ENCODE peak calls at places on chromosomes 3 and 15, in ten cellular contexts. U is adrenal gland, N is tibial artery, W is mammary epithelial cell, M is suprapubic skin, X is heart left ventricle, H is RWPE1, C is A549, J is testis, B is left ventricle myocardium inferior. Y is an unnamed sample.

GRCh38 chr3:124422805-124423204 is 307.4 kb upstream of the UMPS start:
- DNase-seq in B (no peak), M (no peak), H (no peak), J (no peak), U (no peak), X (no peak), W (no peak), N (no peak), C (no peak), Y (no peak)

GRCh38 chr15:51870774-51871173 is 41.3 kb downstream of the TMOD3 start:
- DNase-seq in H (no peak), B (no peak), C (no peak), U (no peak), W (no peak), N (no peak), J (no peak), M (no peak), X (no peak), Y (no peak)

GRCh38 chr3:186425788-186426730 is 64.0 kb upstream of the DGKG start:
- DNase-seq in B (no peak), N (no peak), U (no peak), C (peak), H (no peak), X (no peak), J (no peak), W (peak), M (no peak), Y (no peak)

GRCh38 chr3:43016513-43016865 is 37.4 kb downstream of the GASK1A start:
- DNase-seq in M (no peak), X (no peak), J (no peak), B (no peak), U (no peak), W (no peak), H (no peak), N (no peak), C (no peak), Y (no peak)

GRCh38 chr15:84829428-84829827 is 12.3 kb downstream of the ALPK3 start:
- DNase-seq in U (no peak), M (no peak), B (no peak), N (no peak), C (no peak), H (no peak), X (no peak), W (no peak), J (no peak), Y (no peak)

GRCh38 chr3:13044496-13045244 is 28.6 kb downstream of the IQSEC1 start:
- DNase-seq in H (no peak), C (no peak), W (no peak), U (no peak), J (no peak), N (no peak), M (no peak), B (no peak), X (no peak), Y (no peak)

GRCh38 chr15:39919740-39920509 is at the start of gene GPR176:
- DNase-seq in M (peak), B (peak), C (peak), U (peak), N (peak), W (peak), X (peak), H (peak), J (peak), Y (no peak)

GRCh38 chr15:31364301-31365031 is 37.8 kb downstream of the KLF13 start:
- DNase-seq in C (no peak), W (peak), N (peak), H (peak), M (peak), U (no peak), X (no peak), B (peak), J (peak), Y (no peak)

GRCh38 chr3:46972396-46972795 is 4.1 kb downstream of the CCDC12 start:
- DNase-seq in C (no peak), X (no peak), H (no peak), N (no peak), W (no peak), M (no peak), U (no peak), J (no peak), B (no peak), Y (no peak)

GRCh38 chr15:80562846-80563245 is 132.3 kb upstream of the ABHD17C start:
- DNase-seq in J (no peak), N (no peak), U (no peak), X (no peak), B (no peak), C (no peak), W (no peak), H (no peak), M (no peak), Y (no peak)

GRCh38 chr15:101187820-101188516 is 63.9 kb downstream of the CHSY1 start:
- DNase-seq in N (no peak), J (no peak), X (no peak), H (no peak), M (no peak), W (no peak), U (no peak), C (no peak), B (no peak), Y (no peak)

GRCh38 chr15:60764408-60764963 is 285.5 kb upstream of the ICE2 start:
- DNase-seq in H (no peak), B (no peak), J (no peak), C (no peak), X (no peak), M (no peak), N (no peak), U (no peak), W (no peak), Y (no peak)

GRCh38 chr3:103963599-103963998 is 1403.1 kb upstream of the ALCAM start:
- DNase-seq in W (no peak), B (no peak), N (no peak), X (no peak), H (no peak), J (no peak), M (no peak), U (no peak), C (no peak), Y (no peak)

GRCh38 chr3:141333796-141334626 is 34.3 kb upstream of the ZBTB38 start:
- DNase-seq in U (no peak), B (no peak), C (no peak), N (no peak), M (no peak), W (no peak), X (no peak), J (no peak), H (no peak), Y (no peak)
- TF ChIP-seq CTCF in U (no peak), B (no peak), C (no peak), N (no peak), M (no peak), W (no peak), X (no peak), J (no peak), H (no peak), Y (no peak)

GRCh38 chr3:195508185-195508584 is 34.9 kb downstream of the PPP1R2 start:
- DNase-seq in N (no peak), C (no peak), B (no peak), U (no peak), M (no peak), X (no peak), J (no peak), W (no peak), H (no peak), Y (no peak)

GRCh38 chr3:195517030-195517429 is 26.1 kb downstream of the PPP1R2 start:
- DNase-seq in M (no peak), H (no peak), C (no peak), N (no peak), X (no peak), J (no peak), B (no peak), W (no peak), U (no peak), Y (no peak)

GRCh38 chr3:195512798-195513345 is 30.3 kb downstream of the PPP1R2 start:
- DNase-seq in X (no peak), W (no peak), N (no peak), C (no peak), B (no peak), M (no peak), H (no peak), U (no peak), J (no peak), Y (no peak)

DNA sequence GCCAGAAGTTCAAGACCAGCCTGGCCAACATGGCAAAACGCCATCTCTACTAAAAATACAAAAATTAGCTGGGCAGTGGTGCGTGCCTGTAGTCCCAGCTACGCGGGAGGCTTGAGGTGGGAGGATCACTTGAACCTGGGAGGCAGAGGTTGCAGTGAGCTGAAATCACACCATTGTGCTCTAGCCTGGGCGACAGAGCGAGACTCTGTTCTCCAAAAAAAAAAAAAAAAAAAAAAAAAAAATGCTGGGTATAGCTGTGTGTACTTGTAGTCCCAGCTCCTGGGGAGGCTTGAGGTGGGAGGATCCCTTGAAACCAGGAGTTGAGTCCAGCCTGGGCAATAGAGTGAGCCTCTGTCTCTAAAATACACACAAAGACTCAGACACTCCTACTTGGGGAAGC is 32.0 kb downstream of the PPP1R2 start:
- DNase-seq in B (no peak), X (no peak), C (no peak), W (no peak), U (no peak), H (no peak), J (no peak), N (no peak), M (no peak), Y (no peak)
- H3K27ac ChIP-seq in B (no peak), X (no peak), C (no peak), W (no peak), U (no peak), H (no peak), J (no peak), N (no peak), M (no peak), Y (no peak)

GRCh38 chr3:16587047-16587702 is 18.0 kb downstream of the DAZL start:
- DNase-seq in W (no peak), B (no peak), H (no peak), M (no peak), X (no peak), N (no peak), U (no peak), C (no peak), J (no peak), Y (no peak)
- TF ChIP-seq CTCF in W (no peak), B (no peak), H (no peak), M (no peak), X (no peak), N (no peak), U (no peak), C (no peak), J (no peak), Y (no peak)

DNA sequence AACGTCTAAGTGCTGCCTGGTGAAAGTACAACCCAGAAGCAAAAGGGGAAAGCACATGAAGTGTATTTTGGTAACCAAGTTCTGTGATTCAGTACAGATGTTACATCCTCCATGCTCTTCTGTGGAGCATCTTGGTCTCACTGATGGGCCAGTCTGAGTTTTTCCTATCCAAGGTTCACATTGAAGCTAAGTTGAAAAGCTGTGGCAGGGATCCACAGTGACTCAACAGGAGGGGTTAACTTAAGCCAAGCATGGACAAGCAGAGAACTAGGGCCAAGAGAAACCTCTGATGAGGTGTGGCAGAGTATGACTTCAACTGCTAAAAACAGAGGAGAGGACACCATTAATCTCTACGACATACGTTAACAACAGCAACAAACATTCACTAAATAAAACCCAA is 268.2 kb upstream of the UBE2E2 start:
- DNase-seq in U (no peak), W (peak), N (no peak), M (no peak), J (no peak), C (no peak), B (no peak), H (no peak), X (peak), Y (no peak)
- H3K27ac ChIP-seq in U (no peak), W (no peak), N (no peak), M (no peak), J (no peak), C (no peak), B (peak), H (no peak), X (no peak), Y (no peak)

GRCh38 chr15:90892498-90893174 is 8.3 kb downstream of the FES start:
- DNase-seq in U (no peak), C (no peak), N (no peak), H (no peak), B (no peak), W (no peak), M (no peak), J (no peak), X (no peak), Y (no peak)

GRCh38 chr15:90891346-90891949 is 7.1 kb downstream of the FES start:
- DNase-seq in C (no peak), W (no peak), X (no peak), N (no peak), B (no peak), J (no peak), U (no peak), H (no peak), M (no peak), Y (no peak)

GRCh38 chr15:90892023-90892422 is 7.7 kb downstream of the FES start:
- DNase-seq in M (no peak), X (no peak), U (no peak), H (no peak), B (no peak), J (no peak), N (peak), C (no peak), W (no peak), Y (no peak)

GRCh38 chr15:90893175-90894090 is 9.1 kb downstream of the FES start:
- DNase-seq in W (no peak), N (peak), J (no peak), B (no peak), M (no peak), C (peak), X (no peak), U (no peak), H (no peak), Y (no peak)

DNA sequence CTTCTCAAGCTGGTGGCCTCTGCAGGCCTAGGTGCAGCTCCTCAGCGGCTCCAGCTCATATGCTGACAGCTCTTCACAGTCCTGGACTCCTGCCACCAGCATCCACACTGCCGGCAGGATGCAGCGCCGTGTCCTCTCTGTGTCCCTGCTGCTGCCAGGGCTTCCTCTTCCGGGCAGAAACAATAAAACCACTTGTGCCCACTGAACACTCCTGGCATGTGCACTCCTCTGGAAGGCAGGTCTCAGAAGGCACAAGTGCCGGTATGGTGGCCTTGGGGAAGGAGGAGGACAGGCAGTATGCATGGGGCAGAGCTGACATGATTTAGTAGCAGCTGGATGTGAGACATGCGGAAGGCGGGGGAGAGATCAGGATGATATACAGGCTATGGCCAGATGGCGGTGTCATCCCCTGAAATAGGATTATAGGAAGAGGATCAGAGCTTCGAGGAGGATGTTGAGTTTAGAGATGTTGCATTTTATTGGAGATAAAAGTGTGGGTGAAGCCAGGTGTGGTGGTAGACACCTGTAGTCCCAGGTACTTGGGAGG is 7.5 kb upstream of the MAN2A2 start:
- DNase-seq in J (peak), B (no peak), W (no peak), M (no peak), X (no peak), U (peak), H (no peak), N (no peak), C (peak), Y (no peak)
- TF ChIP-seq CTCF in J (no peak), B (no peak), W (no peak), M (no peak), X (no peak), U (peak), H (no peak), N (no peak), C (no peak), Y (no peak)

GRCh38 chr15:71773206-71773859 is 37.0 kb upstream of the NR2E3 start:
- DNase-seq in J (no peak), C (no peak), U (no peak), X (no peak), W (no peak), M (no peak), H (no peak), N (no peak), B (no peak), Y (no peak)

GRCh38 chr15:71776304-71776703 is 34.0 kb upstream of the NR2E3 start:
- DNase-seq in N (no peak), M (no peak), B (no peak), X (no peak), C (no peak), J (no peak), W (no peak), U (no peak), H (no peak), Y (no peak)

GRCh38 chr15:71777216-71777943 is 33.0 kb upstream of the NR2E3 start:
- DNase-seq in H (no peak), B (no peak), C (no peak), U (no peak), N (no peak), W (no peak), J (no peak), M (no peak), X (no peak), Y (no peak)

GRCh38 chr15:71779073-71779797 is 31.1 kb upstream of the NR2E3 start:
- DNase-seq in N (no peak), B (no peak), W (no peak), X (no peak), C (no peak), H (no peak), J (no peak), M (no peak), U (no peak), Y (no peak)

DNA sequence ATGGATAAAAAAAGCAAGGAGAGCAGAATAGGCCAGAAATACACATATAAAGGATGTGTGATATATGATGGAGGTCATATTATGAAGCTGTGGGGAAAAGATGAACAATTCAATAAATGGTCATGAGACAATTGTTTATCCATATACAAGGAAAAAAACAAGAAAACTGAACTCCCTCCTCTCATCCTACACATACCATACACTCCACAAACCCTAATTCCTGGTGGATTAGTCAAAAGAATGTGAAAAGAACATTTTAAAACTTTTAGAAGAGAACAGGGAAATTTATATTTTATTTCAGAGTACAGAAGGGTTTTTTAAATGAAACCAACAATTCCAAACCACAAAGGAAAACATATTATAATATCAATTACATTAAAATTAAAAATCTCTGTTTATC is 34.5 kb upstream of the NR2E3 start:
- DNase-seq in X (no peak), H (no peak), W (no peak), U (no peak), M (no peak), C (no peak), J (no peak), B (no peak), N (no peak), Y (no peak)
- H3K27ac ChIP-seq in X (no peak), H (no peak), W (no peak), U (no peak), M (no peak), C (no peak), J (no peak), B (no peak), N (no peak), Y (no peak)

GRCh38 chr3:152941825-152942224 is 106.9 kb downstream of the P2RY1 start:
- DNase-seq in W (no peak), H (no peak), J (no peak), M (no peak), C (no peak), X (no peak), N (no peak), B (no peak), U (no peak), Y (no peak)

GRCh38 chr3:152942366-152942765 is 107.4 kb downstream of the P2RY1 start:
- DNase-seq in B (no peak), U (no peak), C (no peak), J (no peak), H (peak), W (peak), N (no peak), M (no peak), X (no peak), Y (no peak)

GRCh38 chr3:152938974-152939636 is 104.2 kb downstream of the P2RY1 start:
- DNase-seq in C (no peak), J (no peak), M (no peak), N (no peak), W (no peak), H (no peak), X (no peak), B (no peak), U (no peak), Y (no peak)

GRCh38 chr3:152937234-152937633 is 102.3 kb downstream of the P2RY1 start:
- DNase-seq in C (no peak), N (no peak), M (no peak), J (no peak), H (no peak), X (no peak), B (no peak), W (no peak), U (no peak), Y (no peak)
- TF ChIP-seq CTCF in C (no peak), N (no peak), M (no peak), J (no peak), H (no peak), X (peak), B (peak), W (peak), U (peak), Y (no peak)

GRCh38 chr15:73988075-73988969 is 3.8 kb downstream of the STOML1 start:
- DNase-seq in N (no peak), W (peak), M (no peak), B (no peak), X (no peak), C (peak), J (no peak), U (no peak), H (no peak), Y (no peak)
- H3K27ac ChIP-seq in N (peak), W (peak), M (peak), B (peak), X (peak), C (peak), J (no peak), U (peak), H (peak), Y (no peak)

GRCh38 chr15:58223432-58223831 is 85.3 kb downstream of the AQP9 start:
- DNase-seq in N (no peak), M (no peak), C (no peak), W (no peak), X (no peak), U (no peak), H (no peak), J (no peak), B (no peak), Y (no peak)
- TF ChIP-seq CTCF in N (no peak), M (no peak), C (no peak), W (no peak), X (no peak), U (no peak), H (no peak), J (no peak), B (no peak), Y (no peak)